ENCODE peak calls at places on chromosome 21, in nine cellular contexts. L is mammary epithelial cell, X is spleen, S is left lung, W is heart right ventricle, N is fibroblast of the aortic adventitia, U is ovary, R is Caco-2, Q is uterus. M is an unnamed sample.

GRCh38 chr21:18373631-18374030 is 30.0 kb downstream of the TMPRSS15 start:
- DNase-seq in R (no peak), S (no peak), W (no peak), X (no peak), N (no peak), L (no peak), U (no peak), Q (no peak), M (no peak)

GRCh38 chr21:28294046-28294445 is 698.6 kb downstream of the LTN1 start:
- DNase-seq in R (no peak), S (no peak), X (no peak), L (peak; percentile 25), N (peak; percentile 81), W (no peak), U (no peak), Q (no peak), M (peak; percentile 88)

GRCh38 chr21:41207401-41208388 is 39.7 kb downstream of the BACE2 start:
- DNase-seq in U (no peak), L (peak; percentile 94), S (no peak), R (no peak), Q (peak; percentile 39), W (peak; percentile 69), N (peak; percentile 92), X (no peak), M (peak; percentile 89)

GRCh38 chr21:42058631-42059111 is 12.4 kb upstream of the UMODL1 start:
- DNase-seq in R (no peak), U (no peak), L (no peak), W (no peak), X (no peak), S (no peak), Q (no peak), N (no peak), M (no peak)

GRCh38 chr21:30227633-30228404 is 11.9 kb upstream of the CLDN8 start:
- DNase-seq in R (peak; percentile 42), X (no peak), U (no peak), Q (peak; percentile 43), S (no peak), L (peak; percentile 100), W (peak; percentile 40), N (peak; percentile 80), M (peak; percentile 98)

GRCh38 chr21:27817061-27817460 is 850.2 kb upstream of the ADAMTS5 start:
- DNase-seq in W (no peak), Q (no peak), S (no peak), R (no peak), U (no peak), L (no peak), X (no peak), N (peak; percentile 42), M (peak; percentile 82)

GRCh38 chr21:38780879-38781278 is 24.9 kb upstream of the ETS2 start:
- DNase-seq in L (no peak), X (no peak), Q (no peak), S (no peak), U (no peak), N (no peak), R (no peak), W (no peak), M (no peak)

GRCh38 chr21:28538987-28539622 is 453.6 kb downstream of the LTN1 start:
- DNase-seq in U (no peak), L (peak; percentile 69), W (no peak), S (no peak), X (no peak), Q (no peak), N (peak; percentile 82), R (no peak), M (peak; percentile 62)

GRCh38 chr21:44598031-44598430 is 2.4 kb upstream of the KRTAP10-7 start:
- DNase-seq in U (no peak), R (no peak), L (no peak), W (no peak), S (no peak), Q (no peak), N (no peak), X (no peak), M (no peak)

GRCh38 chr21:45893166-45894106 is 88.1 kb upstream of the COL6A1 start:
- DNase-seq in W (no peak), L (no peak), U (peak; percentile 31), R (peak; percentile 17), Q (no peak), S (no peak), N (no peak), X (peak; percentile 77), M (no peak)

GRCh38 chr21:30710499-30710898 is 8.1 kb downstream of the KRTAP21-3 start:
- DNase-seq in L (peak; percentile 98), X (no peak), R (no peak), U (no peak), Q (no peak), N (no peak), W (no peak), S (no peak), M (no peak)

GRCh38 chr21:27502801-27503200 is 535.9 kb upstream of the ADAMTS5 start:
- DNase-seq in R (no peak), X (no peak), Q (no peak), U (no peak), L (no peak), N (no peak), W (no peak), S (no peak), M (no peak)

GRCh38 chr21:14454642-14455009 is 71.7 kb upstream of the HSPA13 start:
- DNase-seq in X (no peak), Q (no peak), S (no peak), R (no peak), U (no peak), N (no peak), L (no peak), W (no peak), M (no peak)

GRCh38 chr21:42271065-42271464 is 44.1 kb downstream of the TFF3 start:
- DNase-seq in W (no peak), Q (no peak), N (no peak), S (no peak), U (no peak), X (no peak), L (no peak), R (no peak), M (no peak)

GRCh38 chr21:29033301-29033700 is 8.8 kb downstream of the USP16 start:
- DNase-seq in W (no peak), R (no peak), U (no peak), L (no peak), N (no peak), Q (no peak), X (no peak), S (no peak), M (no peak)

GRCh38 chr21:16891821-16892220 is 621.0 kb upstream of the CXADR start:
- DNase-seq in R (no peak), N (peak; percentile 79), U (no peak), Q (no peak), S (no peak), L (no peak), X (no peak), W (no peak), M (peak; percentile 95)

GRCh38 chr21:32299695-32300094 is 1.0 kb downstream of the MRAP start:
- DNase-seq in X (no peak), N (no peak), U (no peak), Q (no peak), W (no peak), S (no peak), R (no peak), L (no peak), M (no peak)

GRCh38 chr21:32300117-32300681 is 1.5 kb downstream of the MRAP start:
- DNase-seq in X (peak; percentile 37), S (no peak), R (no peak), W (no peak), N (no peak), Q (no peak), L (no peak), U (no peak), M (no peak)

GRCh38 chr21:32298148-32298559 is 501 bp upstream of the MRAP start:
- DNase-seq in U (no peak), X (no peak), N (peak; percentile 32), S (no peak), L (no peak), W (no peak), R (no peak), Q (no peak), M (peak; percentile 38)

GRCh38 chr21:32298658-32299081 is at the start of gene MRAP:
- DNase-seq in W (no peak), R (no peak), U (no peak), N (no peak), X (peak; percentile 51), L (no peak), S (no peak), Q (no peak), M (no peak)

DNA sequence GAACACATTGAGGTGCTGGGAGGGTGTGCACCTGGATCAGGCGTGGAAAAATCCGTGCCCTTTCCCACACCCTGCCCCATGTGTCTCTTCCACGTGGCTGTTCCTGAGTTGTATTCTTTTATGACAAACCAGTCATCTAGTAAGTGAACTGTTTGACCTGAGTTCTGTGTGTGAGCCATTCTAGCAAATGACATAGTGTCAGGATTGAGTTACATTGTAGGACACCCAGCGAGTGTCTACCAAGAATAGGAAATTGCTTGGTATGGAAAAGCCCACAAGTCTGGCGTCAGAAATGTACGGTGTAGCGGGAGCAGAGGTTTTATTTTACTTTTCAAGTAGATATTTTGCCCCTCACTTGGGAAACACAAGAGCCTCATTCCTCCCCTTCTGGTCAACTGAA is 1.2 kb upstream of the MRAP start:
- DNase-seq in L (no peak), U (no peak), N (no peak), S (no peak), X (no peak), R (no peak), Q (no peak), W (no peak), M (no peak)
- H3K4me3 ChIP-seq in L (no peak overlapping the region), U (no peak overlapping the region), N (no peak overlapping the region), S (no peak overlapping the region), X (no peak overlapping the region), R (no peak overlapping the region), Q (no peak overlapping the region), W (no peak overlapping the region), M (no peak overlapping the region)

DNA sequence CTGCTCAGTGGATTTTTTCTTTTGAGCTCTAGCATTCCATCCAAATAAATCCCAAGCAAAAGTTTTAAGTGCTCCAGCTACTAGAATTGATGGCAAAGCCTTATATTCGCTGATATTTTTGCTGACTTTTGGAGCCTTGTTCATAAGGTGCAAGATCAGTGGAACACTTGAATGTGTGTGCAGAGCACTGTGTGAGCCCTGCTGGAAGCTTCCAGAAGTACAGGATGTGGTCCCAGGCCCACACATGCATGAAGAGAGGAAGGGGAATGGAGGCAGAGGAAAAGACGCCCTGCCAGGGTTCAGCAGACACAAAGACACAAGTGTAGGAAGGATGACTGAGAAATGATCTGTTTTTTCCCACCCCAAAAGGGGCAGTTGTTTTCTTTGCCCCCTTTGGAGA is 169.4 kb downstream of the KCNJ6 start:
- DNase-seq in L (no peak), S (no peak), R (no peak), U (no peak), X (no peak), Q (no peak), N (no peak), W (no peak), M (no peak)
- TF ChIP-seq CTCF in L (no peak), S (no peak), R (no peak), U (no peak), X (no peak), Q (no peak), N (peak; percentile 1), W (no peak), M (no peak)

GRCh38 chr21:34836933-34837505 is 168.2 kb downstream of the CLIC6 start:
- DNase-seq in L (no peak), X (no peak), Q (no peak), W (no peak), S (no peak), U (no peak), N (no peak), R (no peak), M (no peak)
- H3K4me3 ChIP-seq in L (no peak overlapping the region), X (no peak overlapping the region), Q (no peak overlapping the region), W (no peak overlapping the region), S (no peak overlapping the region), U (no peak overlapping the region), N (peak overlapping the region; percentile 32), R (no peak overlapping the region), M (peak overlapping the region; percentile 39)

GRCh38 chr21:23131177-23131576 is 2133.0 kb downstream of the NCAM2 start:
- DNase-seq in N (no peak), R (no peak), U (no peak), L (no peak), X (no peak), S (no peak), W (no peak), Q (no peak), M (no peak)
- TF ChIP-seq CTCF in N (no peak), R (no peak), U (no peak), L (no peak), X (no peak), S (no peak), W (no peak), Q (no peak), M (no peak)

M was measured in fibroblast of pulmonary artery.